ENCODE peak calls at places on chromosomes 2 and 18, in six cellular contexts. M is OCI-LY7, Z is foreskin fibroblast, T is choroid plexus epithelial cell, R is mucosa of descending colon, A is cardiac muscle cell. J is an unnamed sample.

GRCh38 chr2:203532957-203533695 is 2.0 kb downstream of the RAPH1 start:
- DNase-seq in M (no peak), Z (peak), T (peak), R (no peak), A (peak), J (peak)

GRCh38 chr2:24434576-24434975 is 56.5 kb upstream of the NCOA1 start:
- DNase-seq in M (no peak), Z (no peak), T (no peak), R (no peak), A (no peak), J (peak)

GRCh38 chr18:76167440-76167839 is 327.6 kb downstream of the ZNF516 start:
- DNase-seq in M (no peak), Z (no peak), T (no peak), R (no peak), A (no peak), J (no peak)

GRCh38 chr2:188629890-188630483 is 338.3 kb downstream of the GULP1 start:
- DNase-seq in M (no peak), Z (peak), T (peak), R (no peak), A (no peak), J (peak)

GRCh38 chr2:206452750-206453149 is 9.4 kb downstream of the ADAM23 start:
- DNase-seq in M (no peak), Z (no peak), T (no peak), R (no peak), A (no peak), J (peak)

GRCh38 chr2:221642447-221642846 is 70.3 kb upstream of the EPHA4 start:
- DNase-seq in M (no peak), Z (no peak), T (no peak), R (no peak), A (no peak), J (no peak)

GRCh38 chr18:49030138-49030537 is 79.4 kb upstream of the SMAD7 start:
- DNase-seq in M (no peak), Z (no peak), T (no peak), R (no peak), A (no peak), J (no peak)

GRCh38 chr18:42141439-42141838 is 186.4 kb downstream of the PIK3C3 start:
- DNase-seq in M (no peak), Z (no peak), T (peak), R (no peak), A (no peak), J (no peak)

GRCh38 chr2:216108310-216108966 is 710 bp upstream of the XRCC5 start:
- DNase-seq in M (peak), Z (no peak), T (no peak), R (no peak), A (peak), J (no peak)

GRCh38 chr2:16014041-16014787 is 73.9 kb downstream of the MYCN start:
- DNase-seq in M (no peak), Z (no peak), T (no peak), R (peak), A (no peak), J (no peak)

GRCh38 chr2:220227272-220227920 is 600.0 kb downstream of the SLC4A3 start:
- DNase-seq in M (no peak), Z (peak), T (peak), R (no peak), A (no peak), J (peak)

GRCh38 chr18:65436430-65436829 is 314.4 kb upstream of the CDH7 start:
- DNase-seq in M (no peak), Z (no peak), T (no peak), R (no peak), A (no peak), J (no peak)

GRCh38 chr2:46770622-46771021 is 145.0 kb downstream of the MCFD2 start:
- DNase-seq in M (no peak), Z (peak), T (peak), R (no peak), A (no peak), J (peak)

GRCh38 chr2:95004702-95005101 is 20.8 kb upstream of the MAL start:
- DNase-seq in M (no peak), Z (no peak), T (peak), R (no peak), A (no peak), J (no peak)

GRCh38 chr2:104858325-104858978 is 4.5 kb downstream of the POU3F3 start:
- DNase-seq in M (no peak), Z (no peak), T (no peak), R (no peak), A (no peak), J (no peak)

GRCh38 chr2:101826716-101827115 is 129.2 kb downstream of the MAP4K4 start:
- DNase-seq in M (no peak), Z (no peak), T (no peak), R (no peak), A (no peak), J (no peak)

GRCh38 chr2:43609304-43609883 is 13.6 kb upstream of the THADA start:
- DNase-seq in M (peak), Z (peak), T (peak), R (no peak), A (peak), J (peak)

GRCh38 chr2:138811454-138811853 is 31.3 kb upstream of the NXPH2 start:
- DNase-seq in M (no peak), Z (no peak), T (no peak), R (no peak), A (no peak), J (no peak)

GRCh38 chr2:42967959-42968674 is 175.7 kb upstream of the HAAO start:
- DNase-seq in M (no peak), Z (peak), T (peak), R (peak), A (no peak), J (peak)

GRCh38 chr2:55282110-55282917 is 13.3 kb upstream of the MTIF2 start:
- DNase-seq in M (peak), Z (peak), T (peak), R (peak), A (no peak), J (peak)

GRCh38 chr2:228318218-228318617 is 136.7 kb upstream of the SPHKAP start:
- DNase-seq in M (no peak), Z (peak), T (peak), R (peak), A (peak), J (peak)

GRCh38 chr2:48207201-48207641 is 300.9 kb upstream of the FBXO11 start:
- DNase-seq in M (no peak), Z (no peak), T (no peak), R (no peak), A (no peak), J (no peak)

GRCh38 chr18:36075862-36076587 is 8.7 kb upstream of the RPRD1A start:
- DNase-seq in M (no peak), Z (peak), T (peak), R (no peak), A (no peak), J (peak)

GRCh38 chr2:10300328-10300920 is 2.3 kb upstream of the HPCAL1 start:
- DNase-seq in M (no peak), Z (no peak), T (no peak), R (no peak), A (no peak), J (no peak)

GRCh38 chr18:72942766-72943165 is 75.0 kb upstream of the NETO1 start:
- DNase-seq in M (no peak), Z (no peak), T (no peak), R (no peak), A (no peak), J (no peak)

GRCh38 chr2:241808051-241808450 is 942 bp upstream of the NEU4 start:
- DNase-seq in M (no peak), Z (no peak), T (peak), R (peak), A (no peak), J (no peak)

GRCh38 chr2:77086478-77086877 is 435.7 kb downstream of the LRRTM4 start:
- DNase-seq in M (no peak), Z (no peak), T (no peak), R (no peak), A (no peak), J (no peak)

DNA sequence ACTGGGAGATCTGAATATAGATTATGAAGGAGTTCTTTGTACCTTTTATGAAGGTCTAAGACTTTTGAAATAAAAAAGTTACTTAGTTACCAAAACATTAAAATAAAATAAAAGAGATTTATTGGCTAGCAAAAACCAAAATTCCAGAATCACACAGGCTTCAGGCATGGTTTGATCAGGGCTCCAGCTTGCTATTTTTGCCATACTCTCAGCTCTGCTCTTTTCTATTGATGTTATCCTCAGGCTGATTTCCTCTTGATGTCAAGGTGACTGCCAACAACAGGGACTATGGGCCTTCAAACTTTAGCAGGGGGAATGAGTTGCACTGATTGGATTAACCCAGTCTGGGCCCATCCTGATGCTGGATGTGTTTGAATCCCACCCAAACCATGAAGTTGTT is 174.1 kb downstream of the TFCP2L1 start:
- DNase-seq in M (no peak), Z (no peak), T (no peak), R (no peak), A (no peak), J (no peak)
- H3K4me3 ChIP-seq in M (no peak), Z (no peak), T (no peak), R (no peak), A (no peak), J (no peak)

GRCh38 chr2:129067070-129067469 is 748.4 kb upstream of the HS6ST1 start:
- DNase-seq in M (no peak), Z (no peak), T (no peak), R (no peak), A (no peak), J (no peak)
- TF ChIP-seq CTCF in M (no peak), Z (no peak), T (no peak), R (no peak), A (no peak), J (no peak)

GRCh38 chr2:238457927-238458324 is 31.2 kb downstream of the ASB1 start:
- DNase-seq in M (no peak), Z (no peak), T (no peak), R (no peak), A (no peak), J (peak)

GRCh38 chr2:238456966-238457926 is 30.5 kb downstream of the ASB1 start:
- DNase-seq in M (no peak), Z (no peak), T (peak), R (no peak), A (no peak), J (peak)

GRCh38 chr2:238461051-238461450 is 34.3 kb downstream of the ASB1 start:
- DNase-seq in M (no peak), Z (no peak), T (no peak), R (no peak), A (no peak), J (no peak)

GRCh38 chr2:238458641-238459040 is 31.9 kb downstream of the ASB1 start:
- DNase-seq in M (no peak), Z (no peak), T (no peak), R (no peak), A (no peak), J (peak)

DNA sequence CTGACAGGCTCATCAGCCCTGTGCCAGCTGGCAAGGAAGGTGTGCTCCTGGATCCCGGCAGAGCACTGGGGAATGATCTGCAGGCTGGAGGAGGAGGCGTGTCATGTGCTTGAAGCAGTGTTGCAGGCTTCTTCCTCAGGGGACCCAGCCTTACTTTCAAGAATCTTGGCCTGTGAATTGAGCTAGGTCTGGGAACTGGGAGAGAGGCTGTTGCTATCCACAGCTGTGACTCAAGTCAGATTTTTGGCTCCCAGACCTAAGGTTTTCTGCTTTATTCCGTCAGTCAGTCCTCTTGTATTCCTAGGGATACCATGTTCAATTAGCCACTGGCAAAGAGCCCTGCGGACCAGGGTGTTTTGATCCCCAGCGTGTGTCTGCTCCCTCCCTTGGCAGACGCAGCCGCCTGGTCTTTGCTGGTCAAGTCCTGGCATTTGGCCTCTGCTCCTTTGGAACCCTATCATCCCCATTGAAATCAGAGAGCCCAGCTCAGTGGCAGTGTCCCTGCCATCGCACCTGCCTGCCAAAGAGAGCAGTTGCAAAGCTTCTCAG is 32.4 kb downstream of the ASB1 start:
- DNase-seq in M (no peak), Z (peak), T (peak), R (no peak), A (no peak), J (peak)
- H3K4me3 ChIP-seq in M (no peak), Z (no peak), T (no peak), R (no peak), A (no peak), J (no peak)

GRCh38 chr18:13103366-13103765 is 112.2 kb downstream of the CEP192 start:
- DNase-seq in M (peak), Z (no peak), T (peak), R (no peak), A (no peak), J (no peak)
- TF ChIP-seq CTCF in M (peak), Z (no peak), T (peak), R (no peak), A (peak), J (peak)

GRCh38 chr18:26745288-26745975 is 120.1 kb downstream of the AQP4 start:
- DNase-seq in M (no peak), Z (no peak), T (no peak), R (no peak), A (no peak), J (no peak)

GRCh38 chr18:26746284-26747130 is 119.0 kb downstream of the AQP4 start:
- DNase-seq in M (no peak), Z (peak), T (peak), R (no peak), A (no peak), J (peak)

GRCh38 chr18:26747131-26747475 is 118.4 kb downstream of the AQP4 start:
- DNase-seq in M (no peak), Z (peak), T (peak), R (no peak), A (no peak), J (no peak)
- H3K4me3 ChIP-seq in M (no peak), Z (no peak), T (no peak), R (no peak), A (no peak), J (no peak)

J was measured in cardiac fibroblast.